ENCODE peak calls at places on chromosomes 13 and 19, in nine cellular contexts. J, Y, F, A, B, E, T, G and L are unnamed samples.

GRCh38 chr19:39498262-39499081 is at the start of gene DLL3:
- DNase-seq in J (no peak), Y (no peak), F (peak; percentile 36), A (no peak), B (no peak), E (no peak), T (no peak), G (no peak), L (no peak)

GRCh38 chr13:47621931-47622330 is 379.1 kb downstream of the SUCLA2 start:
- DNase-seq in J (no peak), Y (no peak), F (peak; percentile 3), A (no peak), B (no peak), E (no peak), T (no peak), G (no peak), L (peak; percentile 49)

GRCh38 chr19:44710483-44710882 is 11.5 kb downstream of the CEACAM16 start:
- DNase-seq in J (no peak), Y (no peak), F (no peak), A (no peak), B (no peak), E (no peak), T (no peak), G (no peak), L (no peak)

GRCh38 chr13:77492982-77493381 is 42.5 kb upstream of the SCEL start:
- DNase-seq in J (no peak), Y (peak; percentile 41), F (peak; percentile 54), A (peak; percentile 70), B (peak; percentile 57), E (no peak), T (peak; percentile 25), G (no peak), L (peak; percentile 46)

GRCh38 chr19:4524808-4525562 is 6.7 kb upstream of the PLIN4 start:
- DNase-seq in J (peak; percentile 73), Y (peak; percentile 35), F (peak; percentile 69), A (no peak), B (no peak), E (no peak), T (peak; percentile 82), G (peak; percentile 63), L (peak; percentile 55)

GRCh38 chr19:21430674-21431073 is 33.7 kb downstream of the ZNF493 start:
- DNase-seq in J (no peak), Y (no peak), F (no peak), A (no peak), B (no peak), E (no peak), T (no peak), G (no peak), L (no peak)

GRCh38 chr19:15417699-15418098 is 1.1 kb downstream of the AKAP8L start:
- DNase-seq in J (no peak), Y (no peak), F (peak; percentile 25), A (no peak), B (no peak), E (no peak), T (peak; percentile 18), G (no peak), L (peak; percentile 22)

GRCh38 chr13:57123660-57124059 is 17.1 kb upstream of the PRR20A start:
- DNase-seq in J (no peak), Y (no peak), F (no peak), A (no peak), B (peak; percentile 13), E (no peak), T (no peak), G (peak; percentile 7), L (peak; percentile 0)

GRCh38 chr19:3132971-3133792 is 2.7 kb upstream of the GNA15 start:
- DNase-seq in J (peak; percentile 68), Y (no peak), F (peak; percentile 70), A (no peak), B (no peak), E (no peak), T (peak; percentile 70), G (peak; percentile 21), L (no peak)

GRCh38 chr19:52102163-52102562 is 6.6 kb upstream of the ZNF841 start:
- DNase-seq in J (no peak), Y (no peak), F (no peak), A (no peak), B (no peak), E (no peak), T (no peak), G (no peak), L (peak; percentile 8)

GRCh38 chr19:32316034-32316433 is 29.4 kb upstream of the ZNF507 start:
- DNase-seq in J (no peak), Y (no peak), F (peak; percentile 7), A (no peak), B (no peak), E (no peak), T (no peak), G (no peak), L (no peak)

GRCh38 chr13:79749985-79750551 is 269.1 kb downstream of the NDFIP2 start:
- DNase-seq in J (no peak), Y (peak; percentile 9), F (peak; percentile 68), A (peak; percentile 75), B (no peak), E (peak; percentile 99), T (peak; percentile 86), G (peak; percentile 86), L (peak; percentile 94)

GRCh38 chr19:3409346-3410064 is 43.1 kb downstream of the NFIC start:
- DNase-seq in J (no peak), Y (no peak), F (no peak), A (no peak), B (no peak), E (peak; percentile 67), T (no peak), G (peak; percentile 61), L (no peak)

GRCh38 chr13:30690282-30691188 is 44.8 kb upstream of the ALOX5AP start:
- DNase-seq in J (no peak), Y (peak; percentile 61), F (peak; percentile 88), A (no peak), B (no peak), E (peak; percentile 97), T (peak; percentile 90), G (peak; percentile 77), L (peak; percentile 99)

GRCh38 chr19:35793381-35794165 is 18.2 kb downstream of the ARHGAP33 start:
- DNase-seq in J (no peak), Y (no peak), F (peak; percentile 34), A (no peak), B (no peak), E (peak; percentile 18), T (peak; percentile 79), G (no peak), L (peak; percentile 21)

GRCh38 chr13:48265217-48265815 is 32.3 kb downstream of the ITM2B start:
- DNase-seq in J (no peak), Y (no peak), F (no peak), A (no peak), B (no peak), E (no peak), T (no peak), G (peak; percentile 14), L (no peak)

GRCh38 chr19:1082165-1082927 is 12.8 kb downstream of the POLR2E start:
- DNase-seq in J (peak; percentile 66), Y (peak; percentile 78), F (peak; percentile 68), A (no peak), B (no peak), E (no peak), T (peak; percentile 67), G (no peak), L (peak; percentile 52)

GRCh38 chr13:97174638-97175037 is 47.5 kb upstream of the MBNL2 start:
- DNase-seq in J (no peak), Y (no peak), F (peak; percentile 55), A (no peak), B (no peak), E (no peak), T (no peak), G (no peak), L (no peak)

GRCh38 chr19:41882568-41883462 is at the start of gene ARHGEF1:
- DNase-seq in J (peak; percentile 64), Y (no peak), F (peak; percentile 63), A (no peak), B (no peak), E (peak; percentile 37), T (peak; percentile 79), G (no peak), L (no peak)

GRCh38 chr13:35887028-35887666 is 244.0 kb downstream of the DCLK1 start:
- DNase-seq in J (no peak), Y (no peak), F (no peak), A (no peak), B (no peak), E (no peak), T (no peak), G (no peak), L (peak; percentile 25)

GRCh38 chr19:41870401-41870873 is 6.6 kb upstream of the CD79A start:
- DNase-seq in J (no peak), Y (no peak), F (peak; percentile 67), A (no peak), B (no peak), E (peak; percentile 33), T (peak; percentile 46), G (no peak), L (peak; percentile 58)

GRCh38 chr13:113428469-113428865 is 24.8 kb downstream of the ADPRHL1 start:
- DNase-seq in J (no peak), Y (no peak), F (no peak), A (no peak), B (no peak), E (no peak), T (no peak), G (no peak), L (no peak)

GRCh38 chr19:12379732-12380443 is 14.4 kb upstream of the ZNF442 start:
- DNase-seq in J (no peak), Y (no peak), F (no peak), A (no peak), B (no peak), E (no peak), T (no peak), G (no peak), L (no peak)

GRCh38 chr19:48290341-48290922 is 20.6 kb downstream of the ZNF114 start:
- DNase-seq in J (no peak), Y (no peak), F (peak; percentile 86), A (no peak), B (no peak), E (no peak), T (peak; percentile 78), G (no peak), L (peak; percentile 25)

GRCh38 chr19:11239377-11240000 is at the start of gene ANGPTL8:
- DNase-seq in J (no peak), Y (no peak), F (no peak), A (no peak), B (no peak), E (no peak), T (no peak), G (no peak), L (no peak)

GRCh38 chr19:16131648-16132047 is 11.8 kb upstream of the HSH2D start:
- DNase-seq in J (no peak), Y (no peak), F (no peak), A (no peak), B (no peak), E (no peak), T (no peak), G (no peak), L (no peak)

GRCh38 chr13:27728271-27728670 is 64.0 kb upstream of the GSX1 start:
- DNase-seq in J (no peak), Y (no peak), F (peak; percentile 15), A (no peak), B (peak; percentile 43), E (no peak), T (no peak), G (no peak), L (peak; percentile 2)